ENCODE peak calls at places on chromosomes 11 and 22, in four cellular contexts. T is CD4-positive, alpha-beta T cell; S is stimulated activated naive B cell treated with anti-CD40 and anti-IgM and Interleukin-4, amounts not matched to agents 10 μg/mL and 1 μg/mL and 100 μg/mL, for 72 hours; W is activated CD4-positive, alpha-beta T cell treated with anti-CD3 and anti-CD28 coated beads, Interleukin-2, amount 50 U/mL, for 48 hours. N is an unnamed sample.

GRCh38 chr22:26681395-26681821 is 24.0 kb downstream of the MIAT start:
- DNase-seq in T (no peak), S (no peak), W (no peak), N (no peak)

GRCh38 chr11:121129362-121130340 is 28.6 kb downstream of the TECTA start:
- DNase-seq in T (no peak), S (no peak), W (no peak), N (no peak)

GRCh38 chr11:30172872-30173271 is 57.9 kb upstream of the FSHB start:
- DNase-seq in T (no peak), S (no peak), W (no peak), N (no peak)

GRCh38 chr22:49007013-49007653 is 820.5 kb downstream of the BRD1 start:
- DNase-seq in T (no peak), S (no peak), W (no peak), N (no peak)

GRCh38 chr11:122711831-122712378 is 56.4 kb downstream of the UBASH3B start:
- DNase-seq in T (no peak), S (no peak), W (no peak), N (no peak)

GRCh38 chr11:2737876-2738275 is 38.1 kb upstream of the KCNQ1OT1 start:
- DNase-seq in T (no peak), S (no peak), W (no peak), N (no peak)

GRCh38 chr11:129998107-129998506 is 4.5 kb downstream of the PRDM10 start:
- DNase-seq in T (no peak), S (no peak), W (no peak), N (no peak)

GRCh38 chr11:110857885-110858555 is 145.8 kb upstream of the ARHGAP20 start:
- DNase-seq in T (no peak), S (no peak), W (no peak), N (no peak)

GRCh38 chr11:117026593-117027330 is 71.5 kb downstream of the SIK3 start:
- DNase-seq in T (no peak), S (no peak), W (no peak), N (no peak)

GRCh38 chr11:134589155-134589554 is 177.1 kb upstream of the B3GAT1 start:
- DNase-seq in T (no peak), S (no peak), W (no peak), N (no peak)

GRCh38 chr22:48432721-48433518 is 1394.8 kb downstream of the BRD1 start:
- DNase-seq in T (no peak), S (no peak), W (no peak), N (no peak)

GRCh38 chr11:44695169-44695833 is 31.5 kb upstream of the TSPAN18 start:
- DNase-seq in T (no peak), S (no peak), W (no peak), N (no peak)

GRCh38 chr11:69295995-69296889 is 2.3 kb downstream of the MYEOV start:
- DNase-seq in T (no peak), S (no peak), W (no peak), N (no peak)

GRCh38 chr22:20214853-20215252 is 53.3 kb downstream of the RTN4R start:
- DNase-seq in T (no peak), S (no peak), W (no peak), N (no peak)